ENCODE peak calls at places on chromosomes 11 and 22, in seven cellular contexts. L is ovary, A is cardiac muscle cell, P is HepG2, E is HCT116, V is fibroblast of lung, F is MG63. Q is an unnamed sample.

GRCh38 chr11:111354601-111354891 is 24.5 kb downstream of the POU2AF1 start:
- DNase-seq in A (no peak), P (no peak), E (no peak), V (no peak), L (no peak), F (no peak), Q (no peak)

GRCh38 chr11:92605667-92606066 is 363.8 kb upstream of the MTNR1B start:
- DNase-seq in F (no peak), V (no peak), E (no peak), L (no peak), A (no peak), P (no peak), Q (no peak)

GRCh38 chr11:118619444-118620205 is 12.2 kb downstream of the PHLDB1 start:
- DNase-seq in E (no peak), L (no peak), A (peak; percentile 97), V (peak; percentile 98), P (no peak), F (peak; percentile 91), Q (no peak)

GRCh38 chr11:68127791-68128681 is 6.8 kb upstream of the CHKA start:
- DNase-seq in P (peak; percentile 90), F (peak; percentile 75), A (peak; percentile 91), L (peak; percentile 89), E (peak; percentile 22), V (peak; percentile 61), Q (peak; percentile 46)

GRCh38 chr11:128052912-128053641 is 534.3 kb downstream of the ETS1 start:
- DNase-seq in P (no peak), E (no peak), V (peak; percentile 89), F (peak; percentile 26), A (peak; percentile 60), L (no peak), Q (no peak)

GRCh38 chr11:75633409-75634011 is 35.3 kb downstream of the MAP6 start:
- DNase-seq in A (no peak), E (no peak), L (no peak), F (no peak), P (no peak), V (no peak), Q (no peak)

GRCh38 chr11:2579315-2580060 is 120.3 kb downstream of the KCNQ1OT1 start:
- DNase-seq in E (no peak), F (no peak), P (no peak), A (no peak), V (peak; percentile 2), L (peak; percentile 11), Q (peak; percentile 13)

GRCh38 chr11:110199184-110199981 is 97.0 kb downstream of the RDX start:
- DNase-seq in P (peak; percentile 20), A (peak; percentile 84), F (no peak), L (no peak), V (no peak), E (no peak), Q (no peak)

GRCh38 chr11:6576471-6577373 is 26.7 kb downstream of the RRP8 start:
- DNase-seq in P (no peak), A (peak; percentile 84), E (no peak), F (peak; percentile 23), L (peak; percentile 56), V (peak; percentile 80), Q (no peak)

GRCh38 chr11:64036081-64037026 is 623 bp downstream of the FLRT1 start:
- DNase-seq in L (peak; percentile 63), A (peak; percentile 40), F (peak; percentile 56), E (no peak), P (no peak), V (peak; percentile 49), Q (peak; percentile 45)

GRCh38 chr22:27996529-27996925 is 77.5 kb upstream of the PITPNB start:
- DNase-seq in F (no peak), P (no peak), E (no peak), L (no peak), V (no peak), A (no peak), Q (no peak)

GRCh38 chr11:118265954-118266353 is 1.9 kb upstream of the MPZL2 start:
- DNase-seq in A (no peak), F (peak; percentile 7), L (no peak), P (no peak), V (no peak), E (no peak), Q (peak; percentile 20)

GRCh38 chr11:94245121-94245520 is 59.3 kb upstream of the IZUMO1R start:
- DNase-seq in L (no peak), F (no peak), P (no peak), E (no peak), V (no peak), A (no peak), Q (no peak)

GRCh38 chr22:35140879-35141745 is 75.2 kb downstream of the ISX start:
- DNase-seq in E (no peak), L (no peak), A (no peak), P (no peak), F (peak; percentile 54), V (no peak), Q (no peak)

GRCh38 chr11:20754957-20755356 is 85.6 kb downstream of the NELL1 start:
- DNase-seq in E (no peak), A (no peak), F (peak; percentile 1), P (peak; percentile 2), V (no peak), L (no peak), Q (no peak)

GRCh38 chr22:30348395-30348794 is 8.3 kb downstream of the SF3A1 start:
- DNase-seq in E (no peak), F (no peak), A (no peak), P (no peak), L (no peak), V (no peak), Q (no peak)

GRCh38 chr22:40491990-40492631 is 121.7 kb downstream of the SGSM3 start:
- DNase-seq in L (no peak), E (no peak), A (peak; percentile 77), P (no peak), F (no peak), V (peak; percentile 45), Q (no peak)

GRCh38 chr11:3962406-3962840 is 107.0 kb downstream of the STIM1 start:
- DNase-seq in P (no peak), L (no peak), F (no peak), V (no peak), A (peak; percentile 39), E (no peak), Q (no peak)

GRCh38 chr11:46628961-46629360 is 11.6 kb downstream of the ATG13 start:
- DNase-seq in P (no peak), F (no peak), E (no peak), V (no peak), L (no peak), A (no peak), Q (no peak)

GRCh38 chr11:64854534-64855502 is 10.4 kb upstream of the CDC42BPG start:
- DNase-seq in L (peak; percentile 56), A (peak; percentile 87), P (peak; percentile 80), V (peak; percentile 93), E (peak; percentile 91), F (peak; percentile 97), Q (peak; percentile 79)

GRCh38 chr11:71498091-71498490 is 29.0 kb upstream of the KRTAP5-7 start:
- DNase-seq in A (no peak), E (no peak), L (no peak), F (no peak), P (no peak), V (no peak), Q (no peak)

GRCh38 chr22:44456661-44457412 is 41.2 kb downstream of the RTL6 start:
- DNase-seq in P (no peak), F (no peak), A (no peak), V (no peak), L (no peak), E (no peak), Q (no peak)

GRCh38 chr22:46577361-46578249 is 40.2 kb upstream of the CELSR1 start:
- DNase-seq in L (no peak), E (no peak), V (no peak), P (no peak), A (no peak), F (no peak), Q (peak; percentile 28)

GRCh38 chr22:30433773-30434172 is 8.2 kb downstream of the MTFP1 start:
- DNase-seq in E (no peak), P (no peak), V (no peak), A (no peak), L (no peak), F (no peak), Q (no peak)

GRCh38 chr11:11810764-11811726 is 30.7 kb upstream of the USP47 start:
- DNase-seq in E (peak; percentile 85), V (no peak), A (no peak), L (no peak), F (peak; percentile 2), P (no peak), Q (no peak)

DNA sequence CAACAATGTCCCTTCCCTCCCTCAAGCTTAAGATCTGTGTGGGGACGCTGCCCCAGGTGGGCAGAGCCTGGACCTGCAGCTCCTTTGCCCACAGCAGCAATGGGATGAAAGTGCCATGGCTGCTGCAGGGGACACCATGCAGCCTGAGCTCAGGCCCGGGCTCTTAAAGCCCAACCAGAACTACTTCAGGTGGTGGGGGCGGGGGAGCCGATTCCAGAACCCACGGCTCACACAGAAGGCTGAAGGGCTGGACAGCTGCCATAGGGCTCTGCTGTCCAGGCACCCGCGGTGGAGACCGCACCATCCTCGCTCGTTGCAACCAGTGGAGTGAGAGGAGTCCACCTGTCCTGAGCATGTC is 12.5 kb downstream of the CHID1 start:
- DNase-seq in V (peak; percentile 7), F (no peak), A (peak; percentile 32), P (peak; percentile 27), E (peak; percentile 13), L (no peak), Q (no peak)
- H3K36me3 ChIP-seq in V (peaks cover 25% of the 10 kb centered on the region), F (peaks cover 51% of the 10 kb centered on the region), A (peaks cover 26% of the 10 kb centered on the region), P (peaks cover 48% of the 10 kb centered on the region), E (peaks cover 23% of the 10 kb centered on the region), L (no peaks in the 10 kb centered on the region), Q (peaks cover 47% of the 10 kb centered on the region)

DNA sequence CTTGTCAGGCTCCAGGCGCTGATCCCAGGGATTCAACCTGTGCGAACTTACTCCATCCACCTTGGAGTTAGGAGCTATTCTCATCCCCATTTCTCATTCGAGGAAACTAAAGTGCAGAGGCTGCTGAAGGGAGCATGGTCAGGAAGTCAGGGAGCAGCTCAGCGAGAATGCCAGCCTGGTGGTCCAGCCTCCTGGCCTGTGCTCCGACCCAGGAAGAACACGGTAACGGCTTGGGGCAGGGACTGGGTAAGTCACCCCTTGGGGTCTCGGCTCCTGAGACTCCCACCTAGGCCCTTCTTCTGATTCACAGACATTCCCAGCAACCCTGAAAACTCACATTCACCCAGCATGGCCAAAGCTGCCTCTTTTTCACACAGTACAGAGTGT is 132.8 kb downstream of the CRYBB2 start:
- DNase-seq in L (no peak), F (no peak), A (no peak), P (no peak), E (no peak), V (no peak), Q (no peak)
- H3K4me3 ChIP-seq in L (no peak overlapping the region), F (no peak overlapping the region), A (no peak overlapping the region), P (no peak overlapping the region), E (no peak overlapping the region), V (no peak overlapping the region), Q (no peak overlapping the region)

DNA sequence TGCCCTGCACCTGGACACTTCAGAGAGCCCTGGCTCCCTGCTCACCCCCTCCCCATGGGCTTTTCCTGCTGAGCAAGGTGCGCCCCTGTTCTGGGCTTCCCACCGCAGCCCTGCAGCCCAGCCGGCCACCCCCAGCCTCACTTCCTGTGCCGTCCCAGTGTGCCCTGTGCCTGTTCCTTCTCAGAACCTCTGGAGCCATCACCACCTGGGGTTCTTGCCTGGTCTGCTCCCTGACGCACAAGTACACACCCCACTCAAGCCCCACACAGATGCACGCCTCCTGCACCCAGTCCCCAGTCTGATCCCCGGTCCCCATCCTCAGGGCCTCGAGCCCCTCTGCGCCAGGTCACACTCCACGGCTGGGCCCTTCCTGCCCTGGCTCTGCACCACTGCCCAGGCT is 23.9 kb upstream of the DGCR8 start:
- DNase-seq in F (no peak), E (no peak), A (no peak), P (no peak), V (no peak), L (no peak), Q (no peak)
- H3K36me3 ChIP-seq in F (no peaks in the 10 kb centered on the region), E (no peaks in the 10 kb centered on the region), A (no peaks in the 10 kb centered on the region), P (peaks cover 22% of the 10 kb centered on the region), V (peaks cover 6% of the 10 kb centered on the region), L (no peaks in the 10 kb centered on the region), Q (peaks cover 74% of the 10 kb centered on the region)

GRCh38 chr11:130448039-130448415 is 418 bp upstream of the ADAMTS15 start:
- DNase-seq in F (no peak), E (no peak), L (no peak), V (no peak), A (no peak), P (no peak), Q (no peak)
- H3K4me3 ChIP-seq in F (peak overlapping the region; percentile 52), E (peak overlapping the region; percentile 65), L (peak overlapping the region; percentile 52), V (peak overlapping the region; percentile 81), A (peak overlapping the region; percentile 59), P (peak overlapping the region; percentile 63), Q (peak overlapping the region; percentile 91)

Q was measured in left ventricle myocardium inferior.